ENCODE peak calls at places on chromosomes 3 and 15, in four cellular contexts. One of them, this sample, is unnamed.

GRCh38 chr3:148319161-148319915 is 378.4 kb upstream of the AGTR1 start:
- DNase-seq in GM23248: peak
- DNase-seq in GOT3: no peak
- DNase-seq in activated CD8-positive, alpha-beta memory T cell treated with anti-CD3 and anti-CD28 coated beads for 24 hours: no peak
- DNase-seq in this sample: no peak

GRCh38 chr3:10419637-10420232 is 85.7 kb downstream of the ATP2B2 start:
- DNase-seq in GM23248: no peak
- DNase-seq in GOT3: no peak
- DNase-seq in activated CD8-positive, alpha-beta memory T cell treated with anti-CD3 and anti-CD28 coated beads for 24 hours: peak
- DNase-seq in this sample: no peak

GRCh38 chr3:153426803-153427202 is 264.8 kb downstream of the RAP2B start:
- DNase-seq in GM23248: no peak
- DNase-seq in GOT3: no peak
- DNase-seq in activated CD8-positive, alpha-beta memory T cell treated with anti-CD3 and anti-CD28 coated beads for 24 hours: no peak
- DNase-seq in this sample: no peak

GRCh38 chr15:77830041-77830440 is 197.3 kb upstream of the LINGO1 start:
- DNase-seq in GM23248: peak
- DNase-seq in GOT3: no peak
- DNase-seq in activated CD8-positive, alpha-beta memory T cell treated with anti-CD3 and anti-CD28 coated beads for 24 hours: no peak
- DNase-seq in this sample: no peak

GRCh38 chr15:68298882-68299381 is 21.4 kb downstream of the FEM1B start:
- DNase-seq in GM23248: peak
- DNase-seq in GOT3: no peak
- DNase-seq in activated CD8-positive, alpha-beta memory T cell treated with anti-CD3 and anti-CD28 coated beads for 24 hours: no peak
- DNase-seq in this sample: peak

GRCh38 chr3:72818915-72819314 is 29.3 kb downstream of the SHQ1 start:
- DNase-seq in GM23248: peak
- DNase-seq in GOT3: no peak
- DNase-seq in activated CD8-positive, alpha-beta memory T cell treated with anti-CD3 and anti-CD28 coated beads for 24 hours: no peak
- DNase-seq in this sample: no peak

GRCh38 chr15:33154366-33155166 is 39.9 kb downstream of the FMN1 start:
- DNase-seq in GM23248: peak
- DNase-seq in GOT3: peak
- DNase-seq in activated CD8-positive, alpha-beta memory T cell treated with anti-CD3 and anti-CD28 coated beads for 24 hours: no peak
- DNase-seq in this sample: no peak

GRCh38 chr3:101212740-101213139 is 107.6 kb downstream of the IMPG2 start:
- DNase-seq in GM23248: no peak
- DNase-seq in GOT3: no peak
- DNase-seq in activated CD8-positive, alpha-beta memory T cell treated with anti-CD3 and anti-CD28 coated beads for 24 hours: no peak
- DNase-seq in this sample: no peak

GRCh38 chr3:67460841-67461240 is 193.6 kb downstream of the SUCLG2 start:
- DNase-seq in GM23248: peak
- DNase-seq in GOT3: no peak
- DNase-seq in activated CD8-positive, alpha-beta memory T cell treated with anti-CD3 and anti-CD28 coated beads for 24 hours: no peak
- DNase-seq in this sample: no peak

GRCh38 chr3:182438398-182438797 is 354.9 kb upstream of the ATP11B start:
- DNase-seq in GM23248: no peak
- DNase-seq in GOT3: no peak
- DNase-seq in activated CD8-positive, alpha-beta memory T cell treated with anti-CD3 and anti-CD28 coated beads for 24 hours: no peak
- DNase-seq in this sample: no peak

GRCh38 chr3:14125193-14126016 is 553 bp downstream of the TMEM43 start:
- DNase-seq in GM23248: peak
- DNase-seq in GOT3: peak
- DNase-seq in activated CD8-positive, alpha-beta memory T cell treated with anti-CD3 and anti-CD28 coated beads for 24 hours: peak
- DNase-seq in this sample: no peak

GRCh38 chr15:59656935-59657634 is at the start of gene GTF2A2:
- DNase-seq in GM23248: peak
- DNase-seq in GOT3: peak
- DNase-seq in activated CD8-positive, alpha-beta memory T cell treated with anti-CD3 and anti-CD28 coated beads for 24 hours: peak
- DNase-seq in this sample: peak

GRCh38 chr3:120615863-120616599 is 19.9 kb downstream of the NDUFB4 start:
- DNase-seq in GM23248: peak
- DNase-seq in GOT3: no peak
- DNase-seq in activated CD8-positive, alpha-beta memory T cell treated with anti-CD3 and anti-CD28 coated beads for 24 hours: no peak
- DNase-seq in this sample: no peak

GRCh38 chr15:69060744-69061143 is 46.2 kb downstream of the NOX5 start:
- DNase-seq in GM23248: no peak
- DNase-seq in GOT3: no peak
- DNase-seq in activated CD8-positive, alpha-beta memory T cell treated with anti-CD3 and anti-CD28 coated beads for 24 hours: no peak
- DNase-seq in this sample: no peak

GRCh38 chr3:36455406-36455805 is 75.1 kb downstream of the STAC start:
- DNase-seq in GM23248: no peak
- DNase-seq in GOT3: no peak
- DNase-seq in activated CD8-positive, alpha-beta memory T cell treated with anti-CD3 and anti-CD28 coated beads for 24 hours: no peak
- DNase-seq in this sample: no peak

GRCh38 chr15:70023769-70024491 is 73.8 kb downstream of the TLE3 start:
- DNase-seq in GM23248: peak
- DNase-seq in GOT3: no peak
- DNase-seq in activated CD8-positive, alpha-beta memory T cell treated with anti-CD3 and anti-CD28 coated beads for 24 hours: no peak
- DNase-seq in this sample: no peak

GRCh38 chr3:179265875-179266274 is 15.0 kb upstream of the KCNMB3 start:
- DNase-seq in GM23248: no peak
- DNase-seq in GOT3: no peak
- DNase-seq in activated CD8-positive, alpha-beta memory T cell treated with anti-CD3 and anti-CD28 coated beads for 24 hours: no peak
- DNase-seq in this sample: no peak

GRCh38 chr15:87354661-87355410 is 901.7 kb downstream of the NTRK3 start:
- DNase-seq in GM23248: peak
- DNase-seq in GOT3: no peak
- DNase-seq in activated CD8-positive, alpha-beta memory T cell treated with anti-CD3 and anti-CD28 coated beads for 24 hours: no peak
- DNase-seq in this sample: no peak

GRCh38 chr3:105582015-105582414 is 215.3 kb downstream of the ALCAM start:
- DNase-seq in GM23248: no peak
- DNase-seq in GOT3: no peak
- DNase-seq in activated CD8-positive, alpha-beta memory T cell treated with anti-CD3 and anti-CD28 coated beads for 24 hours: no peak
- DNase-seq in this sample: no peak

GRCh38 chr15:75672646-75673425 is 25.1 kb downstream of the SNX33 start:
- DNase-seq in GM23248: peak
- DNase-seq in GOT3: no peak
- DNase-seq in activated CD8-positive, alpha-beta memory T cell treated with anti-CD3 and anti-CD28 coated beads for 24 hours: no peak
- DNase-seq in this sample: no peak

GRCh38 chr15:81336568-81336967 is 12.6 kb upstream of the STARD5 start:
- DNase-seq in GM23248: peak
- DNase-seq in GOT3: no peak
- DNase-seq in activated CD8-positive, alpha-beta memory T cell treated with anti-CD3 and anti-CD28 coated beads for 24 hours: no peak
- DNase-seq in this sample: no peak

GRCh38 chr3:141575879-141576743 is 89.3 kb downstream of the RASA2 start:
- DNase-seq in GM23248: peak
- DNase-seq in GOT3: no peak
- DNase-seq in activated CD8-positive, alpha-beta memory T cell treated with anti-CD3 and anti-CD28 coated beads for 24 hours: no peak
- DNase-seq in this sample: no peak

GRCh38 chr15:63381301-63382192 is at the start of gene CA12:
- DNase-seq in GM23248: peak
- DNase-seq in GOT3: no peak
- DNase-seq in activated CD8-positive, alpha-beta memory T cell treated with anti-CD3 and anti-CD28 coated beads for 24 hours: peak
- DNase-seq in this sample: peak

GRCh38 chr3:189714991-189715961 is 84.1 kb downstream of the TP63 start:
- DNase-seq in GM23248: peak
- DNase-seq in GOT3: no peak
- DNase-seq in activated CD8-positive, alpha-beta memory T cell treated with anti-CD3 and anti-CD28 coated beads for 24 hours: no peak
- DNase-seq in this sample: no peak

GRCh38 chr3:188220097-188220788 is 66.3 kb downstream of the LPP start:
- DNase-seq in GM23248: peak
- DNase-seq in GOT3: no peak
- DNase-seq in activated CD8-positive, alpha-beta memory T cell treated with anti-CD3 and anti-CD28 coated beads for 24 hours: no peak
- DNase-seq in this sample: no peak

GRCh38 chr15:55552926-55553325 is 35.2 kb downstream of the PYGO1 start:
- DNase-seq in GM23248: peak
- DNase-seq in GOT3: no peak
- DNase-seq in activated CD8-positive, alpha-beta memory T cell treated with anti-CD3 and anti-CD28 coated beads for 24 hours: no peak
- DNase-seq in this sample: no peak

GRCh38 chr3:72458365-72458764 is 389.9 kb downstream of the SHQ1 start:
- DNase-seq in GM23248: no peak
- DNase-seq in GOT3: no peak
- DNase-seq in activated CD8-positive, alpha-beta memory T cell treated with anti-CD3 and anti-CD28 coated beads for 24 hours: no peak
- DNase-seq in this sample: no peak